ENCODE peak calls at places on chromosomes 3 and 15, in seven cellular contexts. P is GM12878, H is HCT116, S is K562, L is SK-N-SH, E is HepG2, B is H1. T is an unnamed sample.
A peak's percentile ranks its signal among the peaks of the same experiment; 100 is the strongest.

GRCh38 chr3:130699765-130700164 is 46.9 kb downstream of the PIK3R4 start:
- DNase-seq in P (no peak), H (peak; percentile 10), S (peak; percentile 27), L (no peak), E (peak; percentile 30), B (no peak), T (no peak)

GRCh38 chr3:32481791-32482631 is 20.6 kb downstream of the CMTM6 start:
- DNase-seq in P (no peak), H (no peak), S (no peak), L (no peak), E (no peak), B (no peak), T (no peak)

GRCh38 chr3:121794264-121794983 is 40.4 kb downstream of the IQCB1 start:
- DNase-seq in P (no peak), H (no peak), S (no peak), L (no peak), E (no peak), B (no peak), T (no peak)

GRCh38 chr3:189941679-189942078 is 179.0 kb downstream of the P3H2 start:
- DNase-seq in P (no peak), H (no peak), S (no peak), L (no peak), E (peak; percentile 79), B (no peak), T (no peak)

GRCh38 chr3:194575484-194576210 is 57.6 kb downstream of the TMEM44 start:
- DNase-seq in P (no peak), H (no peak), S (no peak), L (no peak), E (no peak), B (no peak), T (no peak)

GRCh38 chr15:81011593-81011992 is 10.9 kb downstream of the TLNRD1 start:
- DNase-seq in P (no peak), H (no peak), S (no peak), L (no peak), E (no peak), B (no peak), T (no peak)

GRCh38 chr15:25905140-25905539 is 42.0 kb upstream of the ATP10A start:
- DNase-seq in P (no peak), H (no peak), S (no peak), L (no peak), E (no peak), B (no peak), T (no peak)

GRCh38 chr3:177589921-177590336 is 392.6 kb upstream of the TBL1XR1 start:
- DNase-seq in P (no peak), H (peak; percentile 71), S (no peak), L (peak; percentile 16), E (peak; percentile 65), B (no peak), T (peak; percentile 18)

GRCh38 chr3:55790596-55791350 is 303.7 kb upstream of the WNT5A start:
- DNase-seq in P (no peak), H (no peak), S (no peak), L (no peak), E (no peak), B (no peak), T (no peak)

GRCh38 chr15:64855206-64856000 is 13.7 kb downstream of the PLEKHO2 start:
- DNase-seq in P (no peak), H (no peak), S (no peak), L (no peak), E (no peak), B (no peak), T (no peak)

GRCh38 chr15:22961661-22962221 is 18.4 kb downstream of the CYFIP1 start:
- DNase-seq in P (no peak), H (no peak), S (no peak), L (no peak), E (no peak), B (no peak), T (no peak)

GRCh38 chr3:12155833-12156232 is 2.9 kb downstream of the TIMP4 start:
- DNase-seq in P (no peak), H (peak; percentile 67), S (peak; percentile 46), L (no peak), E (peak; percentile 25), B (no peak), T (no peak)

GRCh38 chr15:94164202-94164807 is 67.1 kb upstream of the MCTP2 start:
- DNase-seq in P (no peak), H (peak; percentile 48), S (peak; percentile 38), L (peak; percentile 60), E (peak; percentile 53), B (peak; percentile 31), T (no peak)

GRCh38 chr3:117407317-117407716 is 697.7 kb downstream of the TUSC7 start:
- DNase-seq in P (no peak), H (no peak), S (no peak), L (no peak), E (peak; percentile 5), B (no peak), T (no peak)

GRCh38 chr3:17553080-17553479 is 189.4 kb downstream of the TBC1D5 start:
- DNase-seq in P (no peak), H (no peak), S (peak; percentile 35), L (no peak), E (no peak), B (no peak), T (no peak)

GRCh38 chr15:33729648-33730047 is 238.6 kb upstream of the CHRM5 start:
- DNase-seq in P (no peak), H (peak; percentile 6), S (peak; percentile 8), L (peak; percentile 14), E (peak; percentile 7), B (no peak), T (no peak)

GRCh38 chr3:60743631-60744164 is 507.6 kb downstream of the FHIT start:
- DNase-seq in P (no peak), H (no peak), S (no peak), L (peak; percentile 7), E (peak; percentile 21), B (no peak), T (no peak)
- TF ChIP-seq SIN3A in P (no peak), H (no peak), S (no peak), L (no peak), E (no peak), B (no peak), T (no peak)

GRCh38 chr3:100971776-100972175 is 21.4 kb downstream of the ABI3BP start:
- DNase-seq in P (no peak), H (no peak), S (no peak), L (no peak), E (no peak), B (no peak), T (no peak)

GRCh38 chr3:100966807-100967206 is 26.4 kb downstream of the ABI3BP start:
- DNase-seq in P (no peak), H (no peak), S (no peak), L (peak; percentile 37), E (no peak), B (no peak), T (no peak)

GRCh38 chr3:100969557-100969916 is 23.7 kb downstream of the ABI3BP start:
- DNase-seq in P (no peak), H (no peak), S (no peak), L (no peak), E (no peak), B (no peak), T (no peak)

GRCh38 chr3:100970537-100970936 is 22.7 kb downstream of the ABI3BP start:
- DNase-seq in P (no peak), H (no peak), S (no peak), L (no peak), E (no peak), B (no peak), T (no peak)

GRCh38 chr3:100968908-100969556 is 24.2 kb downstream of the ABI3BP start:
- DNase-seq in P (no peak), H (no peak), S (no peak), L (no peak), E (no peak), B (no peak), T (no peak)
- TF ChIP-seq POLR2AphosphoS5 in P (no peak), H (no peak), S (no peak), L (no peak), E (no peak), B (no peak), T (no peak)

DNA sequence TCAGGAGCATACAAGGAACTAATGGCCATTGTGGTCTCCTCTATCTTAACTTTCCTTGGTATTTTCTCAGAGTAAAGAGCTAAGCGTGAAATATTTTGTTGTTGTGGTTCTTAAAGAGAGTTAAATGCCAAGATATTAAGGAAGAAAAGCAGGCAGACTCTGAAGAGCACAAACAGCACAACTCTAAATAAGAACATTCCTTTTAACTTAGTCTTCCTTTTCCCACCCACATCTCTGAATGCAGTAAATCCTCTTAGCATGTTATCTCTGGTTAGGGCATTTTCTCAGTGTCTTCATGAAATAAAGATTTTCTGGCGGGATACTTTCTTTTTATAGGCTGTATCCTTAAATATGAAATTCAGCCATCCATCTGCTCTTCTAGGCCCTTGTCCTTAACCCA is 1.5 kb downstream of the GPR87 start:
- DNase-seq in P (no peak), H (no peak), S (no peak), L (no peak), E (no peak), B (no peak), T (no peak)
- H3K4me1 ChIP-seq in P (no peaks in the 10 kb centered on the region), H (peaks cover 44% of the 10 kb centered on the region), S (no peaks in the 10 kb centered on the region), L (peaks cover 19% of the 10 kb centered on the region), E (no peaks in the 10 kb centered on the region), B (peaks cover 4% of the 10 kb centered on the region), T (no peaks in the 10 kb centered on the region)

GRCh38 chr3:24225027-24225743 is 269.5 kb downstream of the THRB start:
- DNase-seq in P (no peak), H (no peak), S (no peak), L (no peak), E (no peak), B (no peak), T (no peak)
- TF ChIP-seq SIN3A in P (no peak), H (no peak), S (no peak), L (no peak), E (no peak), B (no peak), T (no peak)

GRCh38 chr3:48595075-48595525 is at the start of gene COL7A1:
- DNase-seq in P (no peak), H (no peak), S (no peak), L (peak; percentile 80), E (no peak), B (no peak), T (no peak)

GRCh38 chr3:48596676-48597407 is 1.7 kb upstream of the COL7A1 start:
- DNase-seq in P (no peak), H (no peak), S (no peak), L (no peak), E (no peak), B (no peak), T (no peak)

GRCh38 chr3:48596157-48596556 is 1.0 kb upstream of the COL7A1 start:
- DNase-seq in P (no peak), H (no peak), S (peak; percentile 8), L (no peak), E (no peak), B (no peak), T (no peak)

GRCh38 chr3:48594431-48595049 is 589 bp downstream of the COL7A1 start:
- DNase-seq in P (no peak), H (no peak), S (peak; percentile 9), L (peak; percentile 49), E (no peak), B (no peak), T (no peak)

GRCh38 chr3:48595526-48596121 is 495 bp upstream of the COL7A1 start:
- DNase-seq in P (no peak), H (no peak), S (peak; percentile 79), L (peak; percentile 72), E (peak; percentile 32), B (peak; percentile 80), T (no peak)
- TF ChIP-seq POLR2AphosphoS5 in P (no peak), H (peak; percentile 23), S (no peak), L (no peak), E (no peak), B (no peak), T (no peak)